ENCODE peak calls at places on chromosomes 1 and 21, in five cellular contexts. R is A673; T is effector memory CD4-positive, alpha-beta T cell; I is fibroblast of lung; N is uterus. U is an unnamed sample. For H3K4me1, the result is how much of the 10 kb centered on the place peaks cover.

GRCh38 chr1:243842978-243843490 is 7.0 kb downstream of the AKT3 start:
- DNase-seq in T (no peak), R (peak), I (peak), N (peak), U (no peak)

GRCh38 chr21:45352621-45353125 is 52.3 kb upstream of the COL18A1 start:
- DNase-seq in N (no peak), I (no peak), R (no peak), T (no peak), U (no peak)

GRCh38 chr1:10646347-10646861 is 150.0 kb downstream of the CASZ1 start:
- DNase-seq in I (peak), R (peak), T (no peak), N (no peak), U (no peak)

GRCh38 chr1:112769611-112770010 is 54.5 kb upstream of the PPM1J start:
- DNase-seq in T (no peak), R (no peak), I (no peak), N (no peak), U (no peak)

GRCh38 chr1:173002891-173003582 is 47.7 kb downstream of the TNFSF18 start:
- DNase-seq in I (peak), R (no peak), T (no peak), N (no peak), U (no peak)

GRCh38 chr21:14064296-14064645 is 146.5 kb downstream of the LIPI start:
- DNase-seq in R (no peak), I (no peak), N (no peak), T (no peak), U (no peak)

GRCh38 chr1:21866629-21867009 is 54.6 kb downstream of the LDLRAD2 start:
- DNase-seq in R (no peak), N (no peak), I (no peak), T (no peak), U (no peak)

GRCh38 chr1:53420331-53420730 is 38.9 kb upstream of the DMRTB1 start:
- DNase-seq in N (no peak), R (no peak), I (no peak), T (no peak), U (no peak)

GRCh38 chr1:27330786-27331185 is 8.8 kb downstream of the TMEM222 start:
- DNase-seq in R (no peak), T (no peak), I (no peak), N (no peak), U (no peak)

DNA sequence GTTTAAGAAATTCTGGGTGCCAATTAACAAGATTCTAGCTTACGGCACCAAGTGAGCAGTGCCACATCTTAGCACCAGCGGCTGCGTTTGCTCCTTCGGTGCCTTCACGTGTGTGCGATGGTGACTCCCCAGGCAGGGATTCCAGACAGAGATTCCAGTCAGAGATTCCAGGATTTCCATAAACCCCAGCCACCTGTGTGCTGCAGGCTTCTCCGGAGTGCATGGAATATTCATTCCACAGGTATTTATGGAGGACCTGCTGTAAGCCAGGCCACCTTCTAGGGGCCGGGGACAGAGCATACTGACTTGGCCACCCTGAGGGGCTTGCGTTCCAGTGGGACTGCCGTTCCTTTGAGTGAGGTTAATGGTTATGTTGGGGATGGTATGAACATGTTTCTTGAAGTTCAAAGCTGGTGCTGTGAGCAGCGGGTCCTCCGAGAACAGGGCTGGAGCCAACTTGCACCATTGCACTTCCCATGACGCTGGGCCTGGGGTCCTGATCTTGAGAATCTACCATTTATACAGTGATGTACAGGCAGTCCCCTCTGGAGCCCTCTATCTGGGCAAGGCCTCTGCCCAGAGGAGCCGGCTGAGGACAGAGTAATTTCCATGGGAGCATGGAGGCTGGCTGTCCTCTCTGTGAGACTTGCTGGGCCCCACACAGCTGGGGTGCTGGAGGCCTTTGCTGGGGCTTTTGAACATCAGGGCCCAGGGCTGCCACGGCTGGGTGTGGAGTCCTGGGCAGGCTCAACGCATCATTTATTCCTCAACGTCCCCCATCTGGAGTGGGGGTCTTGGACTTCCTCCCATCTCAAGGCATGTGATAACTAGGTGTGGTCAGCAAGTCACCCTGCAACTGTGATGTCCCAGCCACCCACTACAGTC is 58.8 kb upstream of the AJAP1 start:
- DNase-seq in T (no peak), I (no peak), R (no peak), N (no peak), U (no peak)
- H3K27ac ChIP-seq in T (no peak), I (no peak), R (no peak), N (no peak), U (no peak)

DNA sequence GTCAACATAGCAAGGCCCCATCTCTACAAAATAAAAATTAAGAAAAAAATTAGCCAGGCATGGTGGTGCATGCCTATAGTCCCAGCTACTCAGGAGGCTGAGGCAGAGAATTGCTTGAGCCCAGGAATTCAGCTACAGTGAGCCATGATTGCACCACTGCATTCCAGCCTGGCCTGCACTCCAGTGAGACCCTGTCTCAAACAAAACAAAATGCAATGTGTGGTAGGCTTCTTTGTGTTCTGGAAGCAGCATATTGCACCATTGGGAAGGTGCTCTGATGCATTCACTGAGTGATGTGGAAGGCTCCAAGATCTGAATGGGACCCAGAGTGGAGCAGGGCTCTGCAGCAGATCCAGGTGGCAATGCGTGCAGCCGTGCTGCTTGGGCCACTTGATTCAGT is 99.6 kb upstream of the COG2 start:
- DNase-seq in R (no peak), N (no peak), I (no peak), T (no peak), U (no peak)
- H3K4me1 ChIP-seq in R (under half), N (under half), I (under half), T (under half), U (under half)

GRCh38 chr1:208242186-208242585 is 2.0 kb downstream of the PLXNA2 start:
- DNase-seq in I (no peak), N (no peak), T (no peak), R (no peak), U (no peak)

GRCh38 chr1:208243851-208244583 is at the start of gene PLXNA2:
- DNase-seq in R (peak), T (peak), N (peak), I (peak), U (peak)

GRCh38 chr1:208244584-208244916 is 366 bp upstream of the PLXNA2 start:
- DNase-seq in I (no peak), T (peak), N (no peak), R (no peak), U (no peak)

GRCh38 chr1:208242829-208243521 is 1.2 kb downstream of the PLXNA2 start:
- DNase-seq in N (no peak), R (peak), T (no peak), I (peak), U (no peak)

GRCh38 chr1:208243522-208243850 is 698 bp downstream of the PLXNA2 start:
- DNase-seq in N (no peak), R (peak), I (no peak), T (no peak), U (peak)
- H3K27ac ChIP-seq in N (peak), R (no peak), I (peak), T (no peak), U (no peak)

DNA sequence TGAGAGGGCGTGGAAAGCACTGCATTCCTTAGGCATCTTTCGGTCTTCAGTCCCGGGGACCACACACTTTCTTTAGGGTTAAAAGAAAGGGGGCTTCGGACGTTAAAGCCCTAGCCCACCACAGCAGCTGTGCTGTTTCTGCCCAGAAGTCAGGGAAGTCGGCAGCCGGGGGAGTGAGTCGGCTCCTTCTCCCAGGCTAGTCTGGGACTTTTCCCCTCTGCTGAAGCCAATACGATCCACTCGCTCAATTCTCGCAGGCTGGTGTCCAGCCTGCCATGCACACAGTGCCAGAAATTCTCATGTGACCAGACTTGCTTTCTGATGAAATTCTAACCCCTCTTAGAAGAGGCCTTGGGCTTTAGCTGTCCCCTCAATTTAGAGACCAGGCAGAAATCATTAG is 67.7 kb downstream of the BCAR3 start:
- DNase-seq in R (no peak), N (peak), I (peak), T (no peak), U (no peak)
- H3K4me1 ChIP-seq in R (under half), N (under half), I (under half), T (under half), U (under half)

GRCh38 chr1:2558030-2558400 is 1.8 kb downstream of the TNFRSF14 start:
- DNase-seq in I (no peak), T (no peak), N (no peak), R (no peak), U (no peak)

GRCh38 chr1:2558861-2559260 is 2.7 kb downstream of the TNFRSF14 start:
- DNase-seq in N (no peak), R (no peak), T (no peak), I (no peak), U (no peak)

GRCh38 chr1:2558420-2558819 is 2.2 kb downstream of the TNFRSF14 start:
- DNase-seq in R (no peak), N (no peak), I (no peak), T (no peak), U (no peak)

GRCh38 chr1:2556277-2557145 is at the start of gene TNFRSF14:
- DNase-seq in R (peak), I (peak), T (peak), N (peak), U (peak)

DNA sequence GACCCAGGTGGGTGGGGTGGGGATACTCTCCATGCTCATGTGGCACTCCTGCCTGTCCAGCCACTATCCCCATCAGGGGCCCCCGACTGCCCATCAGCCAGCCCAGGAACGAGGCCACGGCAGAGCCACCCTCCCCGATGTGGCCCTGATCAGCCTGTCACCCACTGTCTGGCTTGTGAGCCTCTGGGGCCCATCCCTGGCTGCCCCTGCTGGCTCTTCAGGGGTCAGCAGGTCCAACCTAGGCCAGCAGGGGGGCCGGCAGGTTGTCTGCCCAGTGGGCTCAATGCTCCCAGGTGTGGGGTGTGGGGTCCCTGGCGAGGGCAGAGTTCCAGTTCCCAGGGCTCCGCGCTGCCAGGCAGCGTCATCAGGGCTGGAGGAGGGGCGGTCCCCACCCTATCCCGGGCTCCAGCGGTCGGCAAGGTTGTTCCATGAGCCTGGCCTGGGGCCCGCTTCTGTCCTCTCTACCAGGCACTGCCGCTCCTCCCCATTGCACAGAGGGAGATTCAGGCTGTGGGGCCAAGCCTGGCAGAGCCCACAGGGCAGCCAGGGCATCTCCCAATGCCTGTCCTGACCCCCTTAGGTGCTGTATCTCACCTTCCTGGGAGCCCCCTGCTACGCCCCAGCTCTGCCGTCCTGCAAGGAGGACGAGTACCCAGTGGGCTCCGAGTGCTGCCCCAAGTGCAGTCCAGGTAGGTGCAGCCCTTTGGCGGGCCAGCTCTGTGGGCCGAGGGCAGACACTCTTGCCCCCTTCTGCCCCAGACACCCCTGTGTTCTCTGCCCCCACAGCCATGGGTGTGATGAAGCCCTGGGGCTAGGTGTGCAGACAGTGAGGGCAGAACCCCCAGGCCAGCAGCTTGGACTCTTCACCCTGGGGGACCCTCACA is 1.2 kb downstream of the TNFRSF14 start:
- DNase-seq in I (no peak), N (no peak), R (no peak), T (no peak), U (no peak)
- H3K27ac ChIP-seq in I (no peak), N (peak), R (peak), T (peak), U (peak)